ENCODE peak calls at places on chromosomes 6 and 20, in ten cellular contexts. S is HCT116, K is mucosa of descending colon, E is IMR-90, V is foreskin keratinocyte, Q is right atrium auricular region, Z is lower lobe of right lung, C is HFFc6, M is ovary, I is AG09309. P is an unnamed sample.

GRCh38 chr6:161434331-161434730 is 160.5 kb upstream of the AGPAT4 start:
- DNase-seq in S (no peak), K (no peak), E (no peak), V (no peak), Q (no peak), Z (no peak), C (no peak), M (no peak), I (no peak), P (no peak)

GRCh38 chr6:161369339-161369738 is 95.5 kb upstream of the AGPAT4 start:
- DNase-seq in S (no peak), K (no peak), E (peak), V (peak), Q (peak), Z (peak), C (peak), M (no peak), I (peak), P (no peak)

GRCh38 chr6:105452924-105453756 is 50.3 kb upstream of the PREP start:
- DNase-seq in S (no peak), K (no peak), E (no peak), V (no peak), Q (no peak), Z (peak), C (no peak), M (no peak), I (no peak), P (no peak)

GRCh38 chr6:14910692-14911547 is 334.9 kb upstream of the JARID2 start:
- DNase-seq in S (no peak), K (no peak), E (peak), V (no peak), Q (no peak), Z (peak), C (no peak), M (no peak), I (no peak), P (no peak)

GRCh38 chr6:86500035-86500434 is 437.3 kb upstream of the HTR1E start:
- DNase-seq in S (no peak), K (no peak), E (no peak), V (no peak), Q (no peak), Z (no peak), C (no peak), M (no peak), I (no peak), P (no peak)

GRCh38 chr6:16496982-16497823 is 258.8 kb downstream of the GMPR start:
- DNase-seq in S (no peak), K (no peak), E (peak), V (no peak), Q (no peak), Z (no peak), C (no peak), M (no peak), I (no peak), P (no peak)

GRCh38 chr20:54219751-54220426 is 12.0 kb downstream of the PFDN4 start:
- DNase-seq in S (peak), K (no peak), E (peak), V (no peak), Q (no peak), Z (no peak), C (peak), M (no peak), I (no peak), P (no peak)

GRCh38 chr6:144415014-144415413 is 129.9 kb downstream of the UTRN start:
- DNase-seq in S (no peak), K (no peak), E (peak), V (peak), Q (no peak), Z (no peak), C (peak), M (no peak), I (no peak), P (no peak)

GRCh38 chr20:42308980-42309524 is 690.9 kb upstream of the CHD6 start:
- DNase-seq in S (no peak), K (no peak), E (no peak), V (no peak), Q (no peak), Z (no peak), C (no peak), M (no peak), I (no peak), P (no peak)

GRCh38 chr20:23725102-23725501 is 25.6 kb downstream of the CST1 start:
- DNase-seq in S (no peak), K (no peak), E (no peak), V (no peak), Q (no peak), Z (no peak), C (no peak), M (no peak), I (no peak), P (no peak)

GRCh38 chr20:17969884-17970409 is 1.1 kb downstream of the MGME1 start:
- DNase-seq in S (no peak), K (no peak), E (peak), V (no peak), Q (no peak), Z (peak), C (peak), M (no peak), I (no peak), P (no peak)

GRCh38 chr20:59013031-59013951 is 5.9 kb upstream of the TUBB1 start:
- DNase-seq in S (no peak), K (no peak), E (no peak), V (no peak), Q (peak), Z (no peak), C (no peak), M (no peak), I (no peak), P (peak)

GRCh38 chr20:53954734-53955658 is 115.4 kb downstream of the BCAS1 start:
- DNase-seq in S (no peak), K (no peak), E (no peak), V (no peak), Q (no peak), Z (no peak), C (no peak), M (no peak), I (no peak), P (no peak)

GRCh38 chr6:13423292-13423691 is 64.1 kb downstream of the GFOD1 start:
- DNase-seq in S (no peak), K (no peak), E (no peak), V (no peak), Q (no peak), Z (no peak), C (no peak), M (no peak), I (no peak), P (no peak)

GRCh38 chr6:43776115-43776798 is 6.2 kb downstream of the VEGFA start:
- DNase-seq in S (no peak), K (no peak), E (no peak), V (no peak), Q (no peak), Z (peak), C (no peak), M (no peak), I (no peak), P (no peak)

GRCh38 chr6:7135755-7136154 is 28.0 kb downstream of the RREB1 start:
- DNase-seq in S (no peak), K (no peak), E (no peak), V (no peak), Q (peak), Z (no peak), C (no peak), M (no peak), I (no peak), P (no peak)

GRCh38 chr6:21742238-21742660 is 148.7 kb downstream of the SOX4 start:
- DNase-seq in S (peak), K (no peak), E (peak), V (peak), Q (no peak), Z (no peak), C (peak), M (no peak), I (no peak), P (no peak)

GRCh38 chr20:21812384-21812783 is 106.9 kb downstream of the PAX1 start:
- DNase-seq in S (no peak), K (no peak), E (no peak), V (no peak), Q (no peak), Z (no peak), C (no peak), M (no peak), I (no peak), P (no peak)

GRCh38 chr6:3568396-3569082 is 111.7 kb upstream of the SLC22A23 start:
- DNase-seq in S (no peak), K (no peak), E (peak), V (no peak), Q (no peak), Z (no peak), C (no peak), M (no peak), I (no peak), P (no peak)

GRCh38 chr6:159461998-159462397 is 231.0 kb downstream of the SOD2 start:
- DNase-seq in S (no peak), K (no peak), E (no peak), V (no peak), Q (no peak), Z (no peak), C (no peak), M (no peak), I (no peak), P (no peak)

GRCh38 chr20:17849901-17850673 is 118.5 kb downstream of the SNX5 start:
- DNase-seq in S (peak), K (peak), E (peak), V (peak), Q (peak), Z (peak), C (peak), M (no peak), I (peak), P (no peak)

GRCh38 chr6:291697-292505 is at the start of gene DUSP22:
- DNase-seq in S (peak), K (peak), E (peak), V (peak), Q (peak), Z (peak), C (peak), M (peak), I (peak), P (peak)

GRCh38 chr20:47231382-47232042 is 125.0 kb downstream of the ZMYND8 start:
- DNase-seq in S (no peak), K (no peak), E (peak), V (no peak), Q (no peak), Z (no peak), C (peak), M (no peak), I (peak), P (no peak)

GRCh38 chr6:5180636-5181035 is 80.1 kb downstream of the LYRM4 start:
- DNase-seq in S (no peak), K (no peak), E (no peak), V (no peak), Q (no peak), Z (no peak), C (no peak), M (no peak), I (no peak), P (no peak)

GRCh38 chr20:31977080-31977479 is 9.1 kb downstream of the XKR7 start:
- DNase-seq in S (no peak), K (no peak), E (no peak), V (no peak), Q (no peak), Z (no peak), C (no peak), M (no peak), I (no peak), P (no peak)

GRCh38 chr6:100099189-100100074 is 105.4 kb upstream of the MCHR2 start:
- DNase-seq in S (peak), K (no peak), E (peak), V (no peak), Q (no peak), Z (no peak), C (peak), M (no peak), I (no peak), P (no peak)

GRCh38 chr6:98831057-98832031 is 3.0 kb upstream of the POU3F2 start:
- DNase-seq in S (no peak), K (no peak), E (no peak), V (no peak), Q (no peak), Z (no peak), C (no peak), M (no peak), I (no peak), P (no peak)

GRCh38 chr6:53984163-53984562 is 127.1 kb upstream of the MLIP start:
- DNase-seq in S (peak), K (no peak), E (peak), V (peak), Q (no peak), Z (no peak), C (peak), M (no peak), I (peak), P (no peak)

GRCh38 chr6:35214869-35215664 is 1.3 kb downstream of the SCUBE3 start:
- DNase-seq in S (no peak), K (no peak), E (peak), V (no peak), Q (no peak), Z (no peak), C (no peak), M (no peak), I (no peak), P (no peak)

GRCh38 chr6:128111096-128111495 is 210.2 kb upstream of the THEMIS start:
- DNase-seq in S (no peak), K (no peak), E (peak), V (no peak), Q (no peak), Z (no peak), C (no peak), M (no peak), I (no peak), P (no peak)

GRCh38 chr6:143594647-143595046 is 83.1 kb upstream of the PHACTR2 start:
- DNase-seq in S (no peak), K (no peak), E (peak), V (no peak), Q (no peak), Z (no peak), C (peak), M (no peak), I (no peak), P (no peak)

GRCh38 chr6:139262519-139263300 is 29.1 kb downstream of the TXLNB start:
- DNase-seq in S (no peak), K (no peak), E (peak), V (peak), Q (no peak), Z (no peak), C (no peak), M (no peak), I (no peak), P (no peak)

GRCh38 chr6:152267967-152268845 is 369.0 kb downstream of the SYNE1 start:
- DNase-seq in S (no peak), K (no peak), E (no peak), V (no peak), Q (no peak), Z (no peak), C (no peak), M (no peak), I (no peak), P (no peak)

GRCh38 chr20:41671143-41671542 is 53.0 kb upstream of the CHD6 start:
- DNase-seq in S (no peak), K (no peak), E (no peak), V (no peak), Q (no peak), Z (no peak), C (no peak), M (no peak), I (no peak), P (no peak)

GRCh38 chr6:107488875-107489635 is 862 bp upstream of the SOBP start:
- DNase-seq in S (no peak), K (peak), E (peak), V (peak), Q (peak), Z (peak), C (no peak), M (peak), I (no peak), P (no peak)

GRCh38 chr6:32146687-32147086 is 5.1 kb downstream of the PRRT1 start:
- DNase-seq in S (no peak), K (no peak), E (no peak), V (no peak), Q (no peak), Z (no peak), C (no peak), M (no peak), I (no peak), P (no peak)

DNA sequence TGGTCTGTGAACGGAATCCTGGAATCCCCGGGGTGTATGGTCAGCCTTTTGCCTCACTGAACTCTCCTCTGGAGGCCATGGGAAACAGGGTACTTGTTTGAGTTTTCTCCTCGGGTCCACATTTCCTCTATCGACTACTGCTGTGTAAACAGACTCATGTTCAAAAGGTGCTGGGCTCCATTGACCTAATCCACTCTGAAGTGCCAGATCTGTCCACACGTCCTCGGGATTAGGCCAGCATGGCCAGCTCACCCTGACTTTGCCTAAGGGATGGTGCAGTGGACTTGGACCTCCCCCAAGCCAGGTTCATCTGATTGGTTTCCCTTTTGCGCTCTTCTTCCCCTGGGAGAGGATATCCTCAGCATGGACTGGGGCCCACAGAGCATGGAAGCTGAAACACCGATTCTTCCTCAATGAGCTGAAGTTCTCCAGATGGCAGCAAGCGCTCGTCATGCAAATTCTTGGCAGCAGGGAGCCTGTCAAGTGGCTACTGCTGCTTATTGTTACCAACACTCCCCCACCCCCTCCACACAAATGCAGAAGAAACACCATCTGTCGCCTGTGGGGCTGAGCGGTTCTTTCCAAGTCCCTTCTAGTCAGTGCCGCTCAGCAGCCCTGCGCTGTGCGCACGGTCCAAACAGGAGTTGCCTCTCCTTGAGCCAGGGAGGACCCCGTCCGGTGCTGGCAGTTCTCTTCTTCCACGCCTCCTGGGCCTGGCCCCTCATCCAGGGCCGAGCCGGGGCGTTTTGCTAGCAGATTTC is 292.6 kb upstream of the MARCKS start:
- DNase-seq in S (no peak), K (peak), E (peak), V (no peak), Q (peak), Z (peak), C (peak), M (peak), I (peak), P (peak)
- TF ChIP-seq CTCF in S (no peak), K (no peak), E (no peak), V (no peak), Q (peak), Z (no peak), C (no peak), M (no peak), I (peak), P (peak)

DNA sequence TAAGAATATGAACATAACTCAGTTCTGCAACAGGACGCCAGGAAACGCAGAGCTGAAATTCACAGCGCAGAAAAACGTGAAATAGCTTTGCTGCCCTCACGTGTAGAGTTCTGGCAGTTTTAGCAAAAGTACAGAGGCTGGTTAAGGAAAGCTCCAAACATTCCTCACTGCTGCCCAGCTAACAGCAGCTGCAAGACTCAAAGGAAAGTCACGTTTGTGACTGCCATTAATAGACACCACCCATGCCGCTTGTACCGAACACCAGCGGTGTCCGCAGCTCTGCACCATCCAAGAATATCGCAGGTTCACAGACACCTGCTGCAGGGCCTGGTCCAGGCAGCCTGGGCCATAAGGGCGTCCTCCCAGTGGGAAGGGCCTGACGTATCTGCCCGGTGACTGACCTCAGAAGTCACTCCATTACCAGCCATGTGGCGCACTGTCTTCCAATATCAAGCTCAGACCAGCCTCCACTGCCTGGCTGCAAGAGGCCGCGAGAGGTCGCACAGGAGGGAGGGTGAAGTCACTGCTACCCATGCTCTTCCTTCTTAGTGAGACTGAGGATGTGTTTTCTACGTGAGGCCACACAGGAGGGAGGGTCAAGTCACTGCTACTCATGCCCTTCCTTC is 61.4 kb downstream of the WDR27 start:
- DNase-seq in S (no peak), K (no peak), E (peak), V (no peak), Q (no peak), Z (peak), C (peak), M (no peak), I (peak), P (peak)
- TF ChIP-seq CTCF in S (no peak), K (no peak), E (peak), V (no peak), Q (no peak), Z (no peak), C (peak), M (peak), I (peak), P (no peak)

GRCh38 chr6:69895396-69895795 is 29.0 kb downstream of the COL19A1 start:
- DNase-seq in S (no peak), K (no peak), E (no peak), V (no peak), Q (no peak), Z (no peak), C (no peak), M (no peak), I (no peak), P (no peak)

GRCh38 chr6:69888842-69889590 is 22.7 kb downstream of the COL19A1 start:
- DNase-seq in S (no peak), K (no peak), E (no peak), V (no peak), Q (no peak), Z (no peak), C (no peak), M (no peak), I (no peak), P (no peak)

DNA sequence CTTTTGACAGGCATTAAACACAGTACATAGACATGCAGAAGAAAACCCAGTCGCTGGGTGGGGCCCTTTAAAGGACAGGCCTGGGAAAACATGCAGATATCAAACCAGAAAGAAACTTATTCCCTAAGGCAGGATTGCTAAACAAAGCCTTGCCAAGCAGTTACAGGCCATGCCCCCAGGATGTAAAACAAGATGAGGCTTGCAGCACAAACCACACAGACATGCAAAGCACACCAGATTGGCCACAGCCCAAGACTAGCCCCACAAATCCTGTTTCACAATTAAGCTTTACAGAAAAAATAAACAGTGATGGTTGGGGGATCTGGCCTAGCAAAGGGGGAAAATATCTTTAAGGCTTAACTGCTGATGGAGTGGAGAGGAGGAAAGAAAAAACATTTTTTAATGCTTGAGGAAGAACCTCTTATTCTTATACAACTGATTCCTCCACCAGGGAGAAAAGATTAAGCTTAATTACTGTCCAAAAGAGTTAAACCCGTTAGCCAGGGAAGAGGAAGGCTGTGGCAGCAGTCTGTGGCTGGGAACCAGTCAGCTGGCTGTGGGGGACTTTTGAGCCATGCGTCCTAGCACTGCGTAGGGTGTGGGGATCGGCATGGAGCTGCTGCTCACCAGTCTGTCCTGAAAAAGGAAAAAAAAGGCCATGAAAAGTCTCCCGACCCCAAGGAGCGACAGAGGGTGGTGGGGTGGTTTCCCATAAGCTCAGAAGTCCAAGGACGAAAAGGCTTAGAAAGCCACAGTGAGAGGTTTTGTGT is 28.4 kb downstream of the COL19A1 start:
- DNase-seq in S (no peak), K (no peak), E (peak), V (peak), Q (no peak), Z (no peak), C (no peak), M (no peak), I (peak), P (no peak)
- TF ChIP-seq CTCF in S (no peak), K (no peak), E (no peak), V (peak), Q (no peak), Z (no peak), C (no peak), M (no peak), I (no peak), P (no peak)

GRCh38 chr20:49032455-49032854 is 13.7 kb upstream of the CSE1L start:
- DNase-seq in S (no peak), K (no peak), E (no peak), V (no peak), Q (no peak), Z (no peak), C (no peak), M (no peak), I (no peak), P (no peak)

GRCh38 chr20:49030954-49031619 is 15.0 kb upstream of the CSE1L start:
- DNase-seq in S (no peak), K (no peak), E (no peak), V (no peak), Q (no peak), Z (peak), C (no peak), M (no peak), I (no peak), P (no peak)

GRCh38 chr20:49029203-49029602 is 16.9 kb upstream of the CSE1L start:
- DNase-seq in S (no peak), K (no peak), E (peak), V (no peak), Q (no peak), Z (no peak), C (no peak), M (no peak), I (peak), P (no peak)

GRCh38 chr20:49024220-49024619 is 21.9 kb upstream of the CSE1L start:
- DNase-seq in S (no peak), K (no peak), E (no peak), V (no peak), Q (no peak), Z (no peak), C (no peak), M (no peak), I (no peak), P (no peak)

GRCh38 chr20:49028684-49029083 is 17.4 kb upstream of the CSE1L start:
- DNase-seq in S (no peak), K (no peak), E (peak), V (no peak), Q (no peak), Z (no peak), C (peak), M (no peak), I (peak), P (no peak)
- TF ChIP-seq CTCF in S (peak), K (no peak), E (peak), V (peak), Q (peak), Z (no peak), C (peak), M (no peak), I (peak), P (peak)

P was measured in osteocyte.